ENCODE peak calls at places on chromosomes 12 and 14, in four cellular contexts. U, T, R and F are unnamed samples.

GRCh38 chr12:77131977-77132490 is 66.7 kb upstream of the E2F7 start:
- DNase-seq in U (no peak), T (no peak), R (no peak), F (no peak)

GRCh38 chr12:27988594-27989233 is 16.2 kb upstream of the PTHLH start:
- DNase-seq in U (no peak), T (no peak), R (no peak), F (no peak)

GRCh38 chr14:68639518-68640292 is 153.2 kb downstream of the ZFP36L1 start:
- DNase-seq in U (no peak), T (no peak), R (no peak), F (no peak)

GRCh38 chr12:29710104-29710503 is 73.6 kb downstream of the TMTC1 start:
- DNase-seq in U (no peak), T (no peak), R (no peak), F (peak)

GRCh38 chr12:79071498-79071897 is 206.9 kb downstream of the SYT1 start:
- DNase-seq in U (no peak), T (no peak), R (no peak), F (no peak)

GRCh38 chr12:46523863-46524770 is 151.5 kb upstream of the SLC38A2 start:
- DNase-seq in U (peak), T (no peak), R (no peak), F (no peak)

GRCh38 chr12:114248527-114248926 is 157.4 kb downstream of the TBX5 start:
- DNase-seq in U (no peak), T (no peak), R (no peak), F (no peak)

GRCh38 chr12:101407438-101408345 is at the start of gene ARL1:
- DNase-seq in U (peak), T (peak), R (peak), F (peak)

GRCh38 chr12:95859344-95859816 is 628 bp downstream of the SNRPF start:
- DNase-seq in U (peak), T (no peak), R (no peak), F (peak)

GRCh38 chr14:89616425-89617141 is 199.6 kb upstream of the FOXN3 start:
- DNase-seq in U (peak), T (no peak), R (peak), F (peak)

GRCh38 chr12:119393685-119394084 is 59.2 kb downstream of the CCDC60 start:
- DNase-seq in U (no peak), T (no peak), R (no peak), F (no peak)

GRCh38 chr12:109582636-109583035 is 9.0 kb downstream of the MVK start:
- DNase-seq in U (no peak), T (peak), R (no peak), F (no peak)

GRCh38 chr12:15620726-15621125 is 168.5 kb downstream of the EPS8 start:
- DNase-seq in U (no peak), T (no peak), R (no peak), F (no peak)

GRCh38 chr12:26198742-26199141 is 3.4 kb downstream of the SSPN start:
- DNase-seq in U (peak), T (no peak), R (no peak), F (no peak)

GRCh38 chr12:80598004-80598606 is 109.3 kb upstream of the MYF6 start:
- DNase-seq in U (peak), T (no peak), R (no peak), F (peak)

GRCh38 chr12:95882080-95882479 is 23.3 kb downstream of the SNRPF start:
- DNase-seq in U (peak), T (no peak), R (no peak), F (no peak)

GRCh38 chr14:22124071-22124613 is 450.5 kb upstream of the OR4E1 start:
- DNase-seq in U (no peak), T (no peak), R (no peak), F (no peak)

GRCh38 chr14:21041676-21042433 is at the start of gene RNASE7:
- DNase-seq in U (peak), T (no peak), R (no peak), F (no peak)

GRCh38 chr14:89576132-89576923 is 159.3 kb upstream of the FOXN3 start:
- DNase-seq in U (peak), T (no peak), R (no peak), F (no peak)

GRCh38 chr12:53292441-53292840 is 2.9 kb upstream of the PFDN5 start:
- DNase-seq in U (no peak), T (no peak), R (no peak), F (no peak)

GRCh38 chr14:63642229-63642611 is 549 bp upstream of the WDR89 start:
- DNase-seq in U (peak), T (peak), R (peak), F (peak)

GRCh38 chr12:15842106-15842505 is 40.1 kb upstream of the STRAP start:
- DNase-seq in U (peak), T (no peak), R (no peak), F (no peak)

GRCh38 chr12:123398918-123399617 is 15.1 kb downstream of the KMT5A start:
- DNase-seq in U (no peak), T (no peak), R (no peak), F (no peak)

GRCh38 chr14:100104523-100105300 is 39.5 kb downstream of the EVL start:
- DNase-seq in U (peak), T (no peak), R (no peak), F (no peak)

GRCh38 chr12:69569236-69569635 is 16.0 kb upstream of the CCT2 start:
- DNase-seq in U (no peak), T (no peak), R (no peak), F (no peak)

GRCh38 chr14:71206766-71207371 is 299.6 kb downstream of the PCNX1 start:
- DNase-seq in U (peak), T (no peak), R (no peak), F (peak)

GRCh38 chr14:64762044-64763034 is 58.1 kb downstream of the PLEKHG3 start:
- DNase-seq in U (peak), T (no peak), R (no peak), F (peak)

GRCh38 chr12:11797317-11797913 is 147.9 kb downstream of the ETV6 start:
- DNase-seq in U (peak), T (no peak), R (no peak), F (no peak)

GRCh38 chr12:58833844-58834243 is 86.5 kb downstream of the LRIG3 start:
- DNase-seq in U (no peak), T (no peak), R (no peak), F (peak)

GRCh38 chr12:12721251-12721689 is 4.1 kb downstream of the CDKN1B start:
- DNase-seq in U (no peak), T (peak), R (no peak), F (no peak)

GRCh38 chr14:20683125-20683895 is 1.1 kb upstream of the RNASE4 start:
- DNase-seq in U (peak), T (no peak), R (peak), F (peak)

GRCh38 chr14:49940805-49941421 is 48.0 kb downstream of the ARF6 start:
- DNase-seq in U (no peak), T (no peak), R (no peak), F (no peak)

GRCh38 chr12:16955083-16955657 is 349.2 kb upstream of the LMO3 start:
- DNase-seq in U (no peak), T (no peak), R (no peak), F (no peak)

GRCh38 chr12:42166501-42166900 is 21.8 kb upstream of the GXYLT1 start:
- DNase-seq in U (no peak), T (no peak), R (no peak), F (no peak)

GRCh38 chr12:89153341-89153740 is 199.0 kb downstream of the DUSP6 start:
- DNase-seq in U (no peak), T (no peak), R (no peak), F (peak)

GRCh38 chr12:597926-598568 is 65.2 kb downstream of the NINJ2 start:
- DNase-seq in U (no peak), T (no peak), R (no peak), F (no peak)

GRCh38 chr12:52215587-52216031 is 17.4 kb upstream of the KRT7 start:
- DNase-seq in U (peak), T (no peak), R (no peak), F (no peak)

GRCh38 chr14:22982013-22982476 is 306 bp downstream of the AJUBA start:
- DNase-seq in U (no peak), T (no peak), R (no peak), F (no peak)